ENCODE peak calls at places on chromosomes 1 and 21, in seven cellular contexts. L is heart right ventricle; U is stimulated activated CD4-positive, alpha-beta T cell treated with anti-CD3 and anti-CD28 coated beads, Interleukin-4, amount 100 ng/mL, for 24 hours; V is Calu3; X is cerebellum; D is activated CD4-positive, alpha-beta T cell treated with anti-CD3 and anti-CD28 coated beads, Interleukin-2, amount 50 U/mL, for 1 hour; F is NCI-H1092. G is an unnamed sample.
A peak's percentile ranks its signal among the peaks of the same experiment; 100 is the strongest.

GRCh38 chr1:63794927-63795326 is 21.1 kb downstream of the ROR1 start:
- DNase-seq in D (no peak), V (no peak), L (no peak), U (no peak), F (no peak), X (no peak), G (peak; percentile 8)

GRCh38 chr21:33360871-33361602 is 36.3 kb downstream of the IFNAR1 start:
- DNase-seq in V (peak; percentile 83), F (peak; percentile 71), L (peak; percentile 82), X (peak; percentile 53), U (peak; percentile 92), D (peak; percentile 92), G (peak; percentile 84)

GRCh38 chr1:160781129-160781808 is 14.7 kb upstream of the LY9 start:
- DNase-seq in L (no peak), V (peak; percentile 82), X (no peak), F (no peak), U (no peak), D (no peak), G (peak; percentile 60)

GRCh38 chr1:3698660-3699408 is 46.5 kb downstream of the TP73 start:
- DNase-seq in D (no peak), U (no peak), V (no peak), F (no peak), X (no peak), L (no peak), G (no peak)

GRCh38 chr1:183956559-183957188 is 80.9 kb downstream of the COLGALT2 start:
- DNase-seq in F (no peak), D (peak; percentile 22), L (no peak), X (no peak), V (peak; percentile 31), U (peak; percentile 63), G (peak; percentile 5)

GRCh38 chr1:81827942-81828341 is 27.2 kb downstream of the ADGRL2 start:
- DNase-seq in L (no peak), V (no peak), F (no peak), X (no peak), D (no peak), U (no peak), G (no peak)

GRCh38 chr1:83734411-83734810 is 264.5 kb downstream of the TTLL7 start:
- DNase-seq in V (no peak), D (no peak), X (no peak), L (no peak), F (no peak), U (no peak), G (no peak)

GRCh38 chr1:15522551-15522950 is 1.5 kb downstream of the CASP9 start:
- DNase-seq in F (no peak), X (no peak), L (no peak), U (no peak), V (no peak), D (no peak), G (no peak)

GRCh38 chr1:92709738-92710137 is 75.2 kb downstream of the EVI5 start:
- DNase-seq in X (no peak), V (peak; percentile 52), D (no peak), L (no peak), U (no peak), F (no peak), G (no peak)

GRCh38 chr1:220787069-220787614 is 429 bp downstream of the MTARC1 start:
- DNase-seq in D (no peak), X (peak; percentile 50), V (peak; percentile 80), L (no peak), F (peak; percentile 35), U (no peak), G (peak; percentile 70)

GRCh38 chr21:34722684-34723300 is 54.0 kb downstream of the CLIC6 start:
- DNase-seq in U (peak; percentile 31), L (no peak), F (no peak), V (peak; percentile 17), D (peak; percentile 17), X (no peak), G (no peak)

GRCh38 chr1:40155910-40156309 is 5.3 kb upstream of the RLF start:
- DNase-seq in V (no peak), D (no peak), F (no peak), X (no peak), U (no peak), L (no peak), G (no peak)

GRCh38 chr1:3197781-3198316 is 128.8 kb downstream of the PRDM16 start:
- DNase-seq in D (no peak), X (no peak), V (no peak), F (no peak), L (no peak), U (no peak), G (no peak)

GRCh38 chr1:220184503-220184902 is 87.8 kb downstream of the RAB3GAP2 start:
- DNase-seq in U (no peak), L (no peak), V (no peak), D (no peak), F (no peak), X (no peak), G (no peak)

GRCh38 chr1:56065729-56066128 is 513.6 kb downstream of the PLPP3 start:
- DNase-seq in F (no peak), V (no peak), D (no peak), L (no peak), U (no peak), X (no peak), G (no peak)